ENCODE peak calls at places on chromosomes 16 and 17, in nine cellular contexts. One of them, this sample, is unnamed.
A peak's percentile ranks its signal among the peaks of the same experiment; 100 is the strongest.

GRCh38 chr17:14545156-14545906 is 244.4 kb downstream of the HS3ST3B1 start:
- DNase-seq in heart right ventricle: no peak
- DNase-seq in chondrocyte: no peak
- DNase-seq in AG10803: no peak
- DNase-seq in HFFc6: no peak
- DNase-seq in A673: no peak
- DNase-seq in mammary epithelial cell: no peak
- DNase-seq in left ventricle myocardium inferior: no peak
- DNase-seq in dorsolateral prefrontal cortex: no peak
- DNase-seq in this sample: no peak

GRCh38 chr17:65062168-65062915 is 5.8 kb upstream of the GNA13 start:
- DNase-seq in heart right ventricle: no peak
- DNase-seq in chondrocyte: no peak
- DNase-seq in AG10803: no peak
- DNase-seq in HFFc6: no peak
- DNase-seq in A673: no peak
- DNase-seq in mammary epithelial cell: peak; percentile 41
- DNase-seq in left ventricle myocardium inferior: no peak
- DNase-seq in dorsolateral prefrontal cortex: no peak
- DNase-seq in this sample: no peak

GRCh38 chr17:17750881-17751280 is 69.6 kb downstream of the RAI1 start:
- DNase-seq in heart right ventricle: no peak
- DNase-seq in chondrocyte: no peak
- DNase-seq in AG10803: no peak
- DNase-seq in HFFc6: no peak
- DNase-seq in A673: no peak
- DNase-seq in mammary epithelial cell: no peak
- DNase-seq in left ventricle myocardium inferior: no peak
- DNase-seq in dorsolateral prefrontal cortex: no peak
- DNase-seq in this sample: no peak

GRCh38 chr17:33290156-33290697 is 2.9 kb downstream of the ASIC2 start:
- DNase-seq in heart right ventricle: no peak
- DNase-seq in chondrocyte: no peak
- DNase-seq in AG10803: no peak
- DNase-seq in HFFc6: no peak
- DNase-seq in A673: peak; percentile 35
- DNase-seq in mammary epithelial cell: no peak
- DNase-seq in left ventricle myocardium inferior: no peak
- DNase-seq in dorsolateral prefrontal cortex: peak; percentile 45
- DNase-seq in this sample: no peak

GRCh38 chr17:48241131-48241591 is 133.6 kb downstream of the SNX11 start:
- DNase-seq in heart right ventricle: peak; percentile 38
- DNase-seq in chondrocyte: no peak
- DNase-seq in AG10803: peak; percentile 81
- DNase-seq in HFFc6: peak; percentile 45
- DNase-seq in A673: peak; percentile 72
- DNase-seq in mammary epithelial cell: peak; percentile 56
- DNase-seq in left ventricle myocardium inferior: peak; percentile 22
- DNase-seq in dorsolateral prefrontal cortex: no peak
- DNase-seq in this sample: peak; percentile 7

GRCh38 chr17:50955667-50956120 is 89.5 kb upstream of the TOB1 start:
- DNase-seq in heart right ventricle: no peak
- DNase-seq in chondrocyte: peak; percentile 51
- DNase-seq in AG10803: no peak
- DNase-seq in HFFc6: no peak
- DNase-seq in A673: no peak
- DNase-seq in mammary epithelial cell: no peak
- DNase-seq in left ventricle myocardium inferior: no peak
- DNase-seq in dorsolateral prefrontal cortex: no peak
- DNase-seq in this sample: peak; percentile 89

GRCh38 chr17:19338031-19338990 is 24.2 kb downstream of the B9D1 start:
- DNase-seq in heart right ventricle: peak; percentile 67
- DNase-seq in chondrocyte: no peak
- DNase-seq in AG10803: peak; percentile 22
- DNase-seq in HFFc6: no peak
- DNase-seq in A673: no peak
- DNase-seq in mammary epithelial cell: peak; percentile 50
- DNase-seq in left ventricle myocardium inferior: peak; percentile 63
- DNase-seq in dorsolateral prefrontal cortex: peak; percentile 49
- DNase-seq in this sample: peak; percentile 62

GRCh38 chr17:67280279-67280678 is 35.3 kb upstream of the HELZ start:
- DNase-seq in heart right ventricle: peak; percentile 32
- DNase-seq in chondrocyte: no peak
- DNase-seq in AG10803: no peak
- DNase-seq in HFFc6: no peak
- DNase-seq in A673: no peak
- DNase-seq in mammary epithelial cell: peak; percentile 97
- DNase-seq in left ventricle myocardium inferior: no peak
- DNase-seq in dorsolateral prefrontal cortex: no peak
- DNase-seq in this sample: no peak

GRCh38 chr17:7043195-7043543 is 723 bp downstream of the SLC16A11 start:
- DNase-seq in heart right ventricle: no peak
- DNase-seq in chondrocyte: no peak
- DNase-seq in AG10803: no peak
- DNase-seq in HFFc6: no peak
- DNase-seq in A673: no peak
- DNase-seq in mammary epithelial cell: no peak
- DNase-seq in left ventricle myocardium inferior: no peak
- DNase-seq in dorsolateral prefrontal cortex: no peak
- DNase-seq in this sample: no peak

GRCh38 chr17:51683291-51683690 is 422.9 kb downstream of the UTP18 start:
- DNase-seq in heart right ventricle: no peak
- DNase-seq in chondrocyte: no peak
- DNase-seq in AG10803: no peak
- DNase-seq in HFFc6: no peak
- DNase-seq in A673: no peak
- DNase-seq in mammary epithelial cell: no peak
- DNase-seq in left ventricle myocardium inferior: no peak
- DNase-seq in dorsolateral prefrontal cortex: no peak
- DNase-seq in this sample: no peak

GRCh38 chr17:81396278-81396721 is 1.0 kb downstream of the BAHCC1 start:
- DNase-seq in heart right ventricle: no peak
- DNase-seq in chondrocyte: no peak
- DNase-seq in AG10803: peak; percentile 8
- DNase-seq in HFFc6: no peak
- DNase-seq in A673: peak; percentile 67
- DNase-seq in mammary epithelial cell: no peak
- DNase-seq in left ventricle myocardium inferior: no peak
- DNase-seq in dorsolateral prefrontal cortex: no peak
- DNase-seq in this sample: peak; percentile 60

GRCh38 chr16:69564845-69565610 is 738 bp upstream of the NFAT5 start:
- DNase-seq in heart right ventricle: no peak
- DNase-seq in chondrocyte: no peak
- DNase-seq in AG10803: no peak
- DNase-seq in HFFc6: no peak
- DNase-seq in A673: no peak
- DNase-seq in mammary epithelial cell: peak; percentile 16
- DNase-seq in left ventricle myocardium inferior: no peak
- DNase-seq in dorsolateral prefrontal cortex: no peak
- DNase-seq in this sample: no peak

DNA sequence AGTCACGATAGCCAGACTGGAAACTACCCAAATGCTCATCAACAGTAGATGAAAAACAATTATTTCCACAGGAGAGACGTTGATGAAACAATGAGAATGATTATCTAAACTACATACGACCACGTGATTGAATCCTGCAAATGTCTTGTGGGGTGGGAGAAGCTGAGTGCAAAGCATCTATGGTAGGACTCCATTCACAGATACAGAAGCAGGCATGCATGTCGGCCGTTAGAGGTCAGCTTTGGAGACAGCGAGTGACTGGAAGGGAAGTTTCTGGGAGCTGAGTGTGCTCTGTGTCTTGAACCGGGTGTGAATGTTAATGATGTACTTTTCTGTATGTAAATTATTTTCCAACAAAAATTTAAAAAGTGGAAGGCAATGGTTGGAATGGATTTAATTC is 71.5 kb upstream of the DNAJA2 start:
- DNase-seq in heart right ventricle: no peak
- DNase-seq in chondrocyte: no peak
- DNase-seq in AG10803: peak; percentile 10
- DNase-seq in HFFc6: no peak
- DNase-seq in A673: no peak
- DNase-seq in mammary epithelial cell: no peak
- DNase-seq in left ventricle myocardium inferior: no peak
- DNase-seq in dorsolateral prefrontal cortex: no peak
- DNase-seq in this sample: no peak
- TF ChIP-seq CTCF in heart right ventricle: no peak
- TF ChIP-seq CTCF in chondrocyte: peak; percentile 24
- TF ChIP-seq CTCF in AG10803: no peak
- TF ChIP-seq CTCF in HFFc6: no peak
- TF ChIP-seq CTCF in A673: no peak
- TF ChIP-seq CTCF in mammary epithelial cell: no peak
- TF ChIP-seq CTCF in left ventricle myocardium inferior: no peak
- TF ChIP-seq CTCF in dorsolateral prefrontal cortex: no peak
- TF ChIP-seq CTCF in this sample: no peak

DNA sequence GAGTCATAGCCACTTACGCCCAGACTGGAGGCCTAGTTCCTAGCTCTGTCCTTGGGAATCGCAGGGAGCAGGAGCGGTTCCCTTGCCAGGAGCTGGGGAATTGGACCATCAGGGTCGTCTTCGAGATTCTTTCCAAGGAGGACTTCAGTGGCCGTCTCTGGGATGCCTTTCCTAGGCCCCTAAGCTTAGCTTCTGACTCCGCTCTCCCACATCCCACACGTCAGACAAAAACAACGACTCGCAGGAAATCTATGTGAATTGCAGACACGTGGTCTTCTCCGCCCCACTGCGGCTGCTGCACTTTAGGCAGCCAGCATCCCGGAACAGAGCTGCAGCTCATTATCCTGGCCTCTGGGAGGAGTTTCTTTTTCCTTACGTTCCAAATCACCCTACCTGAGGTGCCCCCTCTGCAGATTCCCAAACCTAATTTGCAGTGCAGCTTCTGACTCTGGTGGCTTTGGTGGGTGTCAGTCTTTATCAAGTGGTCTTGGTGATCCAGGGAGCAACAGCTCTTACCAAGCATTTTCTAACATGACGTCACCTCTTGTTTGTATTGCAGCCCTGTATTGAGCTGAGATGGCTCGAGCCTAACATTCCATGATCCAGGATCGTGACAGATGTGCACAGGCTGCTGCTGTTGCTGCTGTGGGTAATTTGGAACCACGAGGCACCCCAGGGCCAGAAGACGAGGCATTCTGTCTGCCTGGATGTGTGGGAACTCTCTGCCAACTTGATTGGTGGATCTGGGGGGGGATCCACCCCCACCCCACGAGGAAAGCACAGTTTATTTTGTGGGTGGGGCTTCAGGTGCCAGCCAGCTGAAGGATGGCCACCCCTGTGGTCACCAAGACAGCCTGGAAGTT is 1.1 kb downstream of the KATNB1 start:
- DNase-seq in heart right ventricle: no peak
- DNase-seq in chondrocyte: no peak
- DNase-seq in AG10803: peak; percentile 86
- DNase-seq in HFFc6: peak; percentile 78
- DNase-seq in A673: peak; percentile 78
- DNase-seq in mammary epithelial cell: peak; percentile 59
- DNase-seq in left ventricle myocardium inferior: peak; percentile 16
- DNase-seq in dorsolateral prefrontal cortex: no peak
- DNase-seq in this sample: peak; percentile 62
- TF ChIP-seq CTCF in heart right ventricle: peak; percentile 28
- TF ChIP-seq CTCF in chondrocyte: peak; percentile 58
- TF ChIP-seq CTCF in AG10803: peak; percentile 35
- TF ChIP-seq CTCF in HFFc6: peak; percentile 57
- TF ChIP-seq CTCF in A673: peak; percentile 24
- TF ChIP-seq CTCF in mammary epithelial cell: peak; percentile 26
- TF ChIP-seq CTCF in left ventricle myocardium inferior: peak; percentile 20
- TF ChIP-seq CTCF in dorsolateral prefrontal cortex: no peak
- TF ChIP-seq CTCF in this sample: peak; percentile 13

DNA sequence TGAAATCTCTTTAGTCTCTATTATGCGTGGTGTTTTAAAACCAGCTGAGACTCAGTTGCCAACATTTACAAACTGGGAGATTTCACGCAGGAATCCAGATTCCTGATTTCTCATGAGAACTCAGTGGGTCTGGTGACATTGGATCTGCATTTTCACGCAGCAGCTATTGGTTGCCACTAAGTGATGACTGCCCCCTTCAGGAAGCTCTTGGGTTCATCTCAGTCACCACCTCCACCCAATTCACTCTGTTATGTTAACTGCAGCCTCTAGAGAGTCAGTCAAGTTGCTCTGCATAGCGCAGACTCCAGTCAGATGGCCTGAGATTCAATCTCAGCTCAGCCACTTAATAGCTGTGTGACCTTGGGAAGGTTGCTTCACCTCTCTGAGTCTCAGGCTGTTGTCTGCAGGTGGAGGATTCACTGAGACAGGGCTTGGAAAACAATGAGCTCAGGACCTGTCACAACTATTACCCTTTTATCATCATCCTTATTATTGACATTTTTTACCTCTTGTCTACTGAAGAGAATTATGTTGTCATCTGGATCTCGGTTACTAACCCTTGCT is 6.4 kb downstream of the SHISA9 start:
- DNase-seq in heart right ventricle: no peak
- DNase-seq in chondrocyte: no peak
- DNase-seq in AG10803: no peak
- DNase-seq in HFFc6: peak; percentile 15
- DNase-seq in A673: no peak
- DNase-seq in mammary epithelial cell: no peak
- DNase-seq in left ventricle myocardium inferior: no peak
- DNase-seq in dorsolateral prefrontal cortex: no peak
- DNase-seq in this sample: no peak
- TF ChIP-seq CTCF in heart right ventricle: no peak
- TF ChIP-seq CTCF in chondrocyte: peak; percentile 23
- TF ChIP-seq CTCF in AG10803: peak; percentile 33
- TF ChIP-seq CTCF in HFFc6: peak; percentile 59
- TF ChIP-seq CTCF in A673: peak; percentile 16
- TF ChIP-seq CTCF in mammary epithelial cell: no peak
- TF ChIP-seq CTCF in left ventricle myocardium inferior: no peak
- TF ChIP-seq CTCF in dorsolateral prefrontal cortex: peak; percentile 23
- TF ChIP-seq CTCF in this sample: peak; percentile 19

GRCh38 chr17:42609182-42609813 is at the start of the genes RETREG3 and TUBG1:
- DNase-seq in heart right ventricle: peak; percentile 98
- DNase-seq in chondrocyte: peak; percentile 99
- DNase-seq in AG10803: peak; percentile 99
- DNase-seq in HFFc6: peak; percentile 99
- DNase-seq in A673: peak; percentile 96
- DNase-seq in mammary epithelial cell: peak; percentile 100
- DNase-seq in left ventricle myocardium inferior: peak; percentile 99
- DNase-seq in dorsolateral prefrontal cortex: peak; percentile 98
- DNase-seq in this sample: peak; percentile 99
- TF ChIP-seq CTCF in heart right ventricle: peak; percentile 67
- TF ChIP-seq CTCF in chondrocyte: peak; percentile 83
- TF ChIP-seq CTCF in AG10803: peak; percentile 42
- TF ChIP-seq CTCF in HFFc6: peak; percentile 67
- TF ChIP-seq CTCF in A673: no peak
- TF ChIP-seq CTCF in mammary epithelial cell: peak; percentile 56
- TF ChIP-seq CTCF in left ventricle myocardium inferior: peak; percentile 39
- TF ChIP-seq CTCF in dorsolateral prefrontal cortex: no peak
- TF ChIP-seq CTCF in this sample: peak; percentile 16

GRCh38 chr16:4477966-4478365 is 1.8 kb downstream of the HMOX2 start:
- DNase-seq in heart right ventricle: no peak
- DNase-seq in chondrocyte: no peak
- DNase-seq in AG10803: peak; percentile 53
- DNase-seq in HFFc6: peak; percentile 17
- DNase-seq in A673: no peak
- DNase-seq in mammary epithelial cell: peak; percentile 93
- DNase-seq in left ventricle myocardium inferior: no peak
- DNase-seq in dorsolateral prefrontal cortex: no peak
- DNase-seq in this sample: no peak
- TF ChIP-seq CTCF in heart right ventricle: no peak
- TF ChIP-seq CTCF in chondrocyte: peak; percentile 59
- TF ChIP-seq CTCF in AG10803: peak; percentile 43
- TF ChIP-seq CTCF in HFFc6: peak; percentile 34
- TF ChIP-seq CTCF in A673: peak; percentile 30
- TF ChIP-seq CTCF in mammary epithelial cell: peak; percentile 26
- TF ChIP-seq CTCF in left ventricle myocardium inferior: peak; percentile 15
- TF ChIP-seq CTCF in dorsolateral prefrontal cortex: no peak
- TF ChIP-seq CTCF in this sample: peak; percentile 38